ENCODE peak calls at places on chromosomes 3 and 15, in ten cellular contexts. S is GM12878; C is OCI-LY7; K is GM23248; X is activated naive CD8-positive, alpha-beta T cell treated with anti-CD3 and anti-CD28 coated beads for 36 hours; Z is activated CD8-positive, alpha-beta memory T cell treated with anti-CD3 and anti-CD28 coated beads for 48 hours; I is GM06990; H is AG10803; D is AG09309; O is NCI-H1694. R is an unnamed sample.

GRCh38 chr3:195582947-195583346 is 793 bp downstream of the APOD start:
- DNase-seq in S (no peak), C (peak; percentile 10), K (no peak), X (no peak), Z (no peak), I (no peak), H (no peak), D (no peak), O (no peak), R (no peak)

GRCh38 chr15:25514522-25514921 is 75.7 kb upstream of the UBE3A start:
- DNase-seq in S (no peak), C (no peak), K (no peak), X (no peak), Z (no peak), I (no peak), H (no peak), D (no peak), O (no peak), R (no peak)

GRCh38 chr3:119331661-119332060 is 37.5 kb downstream of the ARHGAP31 start:
- DNase-seq in S (no peak), C (no peak), K (peak; percentile 79), X (no peak), Z (no peak), I (no peak), H (peak; percentile 47), D (no peak), O (no peak), R (no peak)

GRCh38 chr3:67329358-67329757 is 325.1 kb downstream of the SUCLG2 start:
- DNase-seq in S (peak; percentile 1), C (no peak), K (no peak), X (peak; percentile 64), Z (peak; percentile 11), I (peak; percentile 3), H (no peak), D (no peak), O (no peak), R (no peak)

GRCh38 chr15:88243895-88244787 is 12.4 kb downstream of the NTRK3 start:
- DNase-seq in S (no peak), C (peak; percentile 51), K (peak; percentile 48), X (peak; percentile 17), Z (no peak), I (no peak), H (peak; percentile 29), D (no peak), O (peak; percentile 40), R (peak; percentile 5)

GRCh38 chr3:72035606-72036005 is 250.7 kb upstream of the PROK2 start:
- DNase-seq in S (no peak), C (no peak), K (no peak), X (no peak), Z (no peak), I (no peak), H (no peak), D (no peak), O (no peak), R (no peak)

GRCh38 chr15:72474466-72474911 is 359 bp downstream of the ARIH1 start:
- DNase-seq in S (no peak), C (no peak), K (no peak), X (no peak), Z (peak; percentile 10), I (no peak), H (no peak), D (no peak), O (no peak), R (no peak)

GRCh38 chr3:194573680-194574437 is 59.4 kb downstream of the TMEM44 start:
- DNase-seq in S (no peak), C (peak; percentile 47), K (peak; percentile 52), X (peak; percentile 30), Z (peak; percentile 7), I (no peak), H (peak; percentile 65), D (no peak), O (peak; percentile 41), R (no peak)

GRCh38 chr3:4770561-4770960 is 208.7 kb upstream of the BHLHE40 start:
- DNase-seq in S (no peak), C (no peak), K (no peak), X (no peak), Z (no peak), I (no peak), H (no peak), D (no peak), O (no peak), R (no peak)

GRCh38 chr15:67937153-67937761 is 97.4 kb upstream of the RNU6-1 start:
- DNase-seq in S (no peak), C (peak; percentile 14), K (no peak), X (no peak), Z (no peak), I (no peak), H (no peak), D (no peak), O (no peak), R (no peak)

GRCh38 chr3:28799084-28799483 is 450.5 kb upstream of the AZI2 start:
- DNase-seq in S (no peak), C (no peak), K (peak; percentile 4), X (no peak), Z (no peak), I (no peak), H (peak; percentile 28), D (no peak), O (no peak), R (no peak)

GRCh38 chr3:195240939-195241338 is 30.0 kb downstream of the XXYLT1 start:
- DNase-seq in S (no peak), C (no peak), K (no peak), X (no peak), Z (no peak), I (no peak), H (no peak), D (no peak), O (no peak), R (no peak)

GRCh38 chr3:65672876-65673815 is 365.6 kb downstream of the MAGI1 start:
- DNase-seq in S (no peak), C (peak; percentile 50), K (peak; percentile 70), X (peak; percentile 14), Z (no peak), I (no peak), H (peak; percentile 30), D (no peak), O (no peak), R (peak; percentile 12)

GRCh38 chr15:78808550-78808949 is 2.7 kb downstream of the ADAMTS7 start:
- DNase-seq in S (no peak), C (peak; percentile 63), K (peak; percentile 42), X (peak; percentile 23), Z (no peak), I (no peak), H (no peak), D (no peak), O (no peak), R (peak; percentile 31)

GRCh38 chr3:108041253-108041652 is 49.6 kb downstream of the CD47 start:
- DNase-seq in S (no peak), C (no peak), K (no peak), X (no peak), Z (no peak), I (no peak), H (no peak), D (no peak), O (no peak), R (no peak)

GRCh38 chr15:77025941-77026411 is 31.1 kb downstream of the PSTPIP1 start:
- DNase-seq in S (no peak), C (no peak), K (no peak), X (no peak), Z (no peak), I (no peak), H (no peak), D (no peak), O (no peak), R (no peak)

GRCh38 chr3:21754839-21755238 is 3.8 kb upstream of the ZNF385D start:
- DNase-seq in S (no peak), C (no peak), K (no peak), X (no peak), Z (no peak), I (no peak), H (no peak), D (no peak), O (no peak), R (no peak)

GRCh38 chr15:100244796-100245495 is 96.8 kb downstream of the ADAMTS17 start:
- DNase-seq in S (no peak), C (no peak), K (no peak), X (no peak), Z (no peak), I (no peak), H (no peak), D (no peak), O (no peak), R (no peak)

GRCh38 chr3:106036706-106037105 is 167.9 kb upstream of the CBLB start:
- DNase-seq in S (no peak), C (no peak), K (no peak), X (no peak), Z (no peak), I (no peak), H (no peak), D (no peak), O (no peak), R (no peak)

GRCh38 chr15:68691667-68692066 is 112.9 kb downstream of the CORO2B start:
- DNase-seq in S (no peak), C (no peak), K (no peak), X (no peak), Z (no peak), I (no peak), H (no peak), D (no peak), O (no peak), R (no peak)

GRCh38 chr15:76012021-76012551 is at the start of gene NRG4:
- DNase-seq in S (no peak), C (no peak), K (peak; percentile 24), X (no peak), Z (no peak), I (peak; percentile 5), H (peak; percentile 3), D (no peak), O (no peak), R (no peak)

GRCh38 chr3:127953092-127953491 is 38.1 kb downstream of the KBTBD12 start:
- DNase-seq in S (no peak), C (no peak), K (peak; percentile 69), X (no peak), Z (no peak), I (no peak), H (no peak), D (no peak), O (no peak), R (no peak)

GRCh38 chr3:117141821-117142220 is 432.2 kb downstream of the TUSC7 start:
- DNase-seq in S (no peak), C (no peak), K (no peak), X (no peak), Z (no peak), I (no peak), H (no peak), D (no peak), O (no peak), R (no peak)

GRCh38 chr3:11509175-11510000 is 134.3 kb downstream of the VGLL4 start:
- DNase-seq in S (no peak), C (peak; percentile 11), K (peak; percentile 93), X (no peak), Z (no peak), I (no peak), H (peak; percentile 95), D (peak; percentile 81), O (peak; percentile 34), R (no peak)

GRCh38 chr3:39515681-39516441 is 48.4 kb downstream of the MOBP start:
- DNase-seq in S (no peak), C (no peak), K (no peak), X (no peak), Z (no peak), I (no peak), H (no peak), D (no peak), O (no peak), R (no peak)

GRCh38 chr15:44215594-44215993 is 20.5 kb upstream of the FRMD5 start:
- DNase-seq in S (no peak), C (no peak), K (peak; percentile 96), X (no peak), Z (no peak), I (no peak), H (peak; percentile 94), D (peak; percentile 74), O (no peak), R (no peak)